ENCODE peak calls at places on chromosomes 4 and X, in nine cellular contexts. K, Q, U, E, J, T, R, G and I are unnamed samples.

GRCh38 chrX:39427492-39428289 is 626.4 kb downstream of the MID1IP1 start:
- DNase-seq in K (no peak), Q (no peak), U (peak; percentile 62), E (peak; percentile 34), J (peak; percentile 38), T (peak; percentile 1), R (peak; percentile 57), G (no peak), I (peak; percentile 13)

GRCh38 chr4:726235-726787 is 20.7 kb downstream of the PCGF3 start:
- DNase-seq in K (no peak), Q (no peak), U (no peak), E (peak; percentile 25), J (peak; percentile 34), T (no peak), R (no peak), G (no peak), I (no peak)

GRCh38 chr4:180953572-180953971 is 1289.6 kb upstream of the TENM3 start:
- DNase-seq in K (peak; percentile 48), Q (no peak), U (no peak), E (no peak), J (peak; percentile 2), T (no peak), R (no peak), G (no peak), I (no peak)

GRCh38 chr4:20615492-20616136 is 84.6 kb upstream of the PACRGL start:
- DNase-seq in K (no peak), Q (no peak), U (no peak), E (peak; percentile 42), J (peak; percentile 23), T (no peak), R (peak; percentile 72), G (no peak), I (no peak)

GRCh38 chrX:69226459-69227158 is 61.4 kb upstream of the PJA1 start:
- DNase-seq in K (no peak), Q (no peak), U (no peak), E (no peak), J (no peak), T (no peak), R (no peak), G (no peak), I (no peak)

GRCh38 chr4:100340534-100341364 is 150.5 kb upstream of the DDIT4L start:
- DNase-seq in K (no peak), Q (no peak), U (no peak), E (peak; percentile 81), J (peak; percentile 66), T (no peak), R (no peak), G (no peak), I (no peak)

GRCh38 chrX:115367455-115367854 is 77.9 kb downstream of the LUZP4 start:
- DNase-seq in K (peak; percentile 43), Q (no peak), U (no peak), E (peak; percentile 41), J (peak; percentile 53), T (no peak), R (peak; percentile 72), G (no peak), I (no peak)

GRCh38 chr4:137768196-137768595 is 235.9 kb upstream of the PCDH18 start:
- DNase-seq in K (no peak), Q (no peak), U (no peak), E (peak; percentile 58), J (peak; percentile 32), T (peak; percentile 17), R (no peak), G (no peak), I (no peak)

GRCh38 chr4:169342159-169342865 is 71.6 kb upstream of the SH3RF1 start:
- DNase-seq in K (no peak), Q (no peak), U (no peak), E (no peak), J (no peak), T (no peak), R (no peak), G (no peak), I (no peak)

GRCh38 chr4:183200453-183200852 is 101.4 kb downstream of the WWC2 start:
- DNase-seq in K (peak; percentile 13), Q (peak; percentile 70), U (no peak), E (peak; percentile 95), J (peak; percentile 96), T (peak; percentile 75), R (peak; percentile 84), G (no peak), I (peak; percentile 88)

GRCh38 chrX:40470830-40471429 is 109.8 kb upstream of the ATP6AP2 start:
- DNase-seq in K (peak; percentile 63), Q (no peak), U (no peak), E (peak; percentile 23), J (peak; percentile 31), T (no peak), R (no peak), G (no peak), I (no peak)

GRCh38 chr4:3462790-3463415 is at the start of gene DOK7:
- DNase-seq in K (no peak), Q (peak; percentile 71), U (no peak), E (no peak), J (no peak), T (no peak), R (no peak), G (no peak), I (no peak)

GRCh38 chr4:143240920-143241319 is 56.2 kb downstream of the USP38 start:
- DNase-seq in K (no peak), Q (no peak), U (no peak), E (no peak), J (peak; percentile 52), T (no peak), R (no peak), G (no peak), I (no peak)